ENCODE peak calls at places on chromosomes 13 and 19, in eight cellular contexts. E is lower lobe of right lung; V is brain microvascular endothelial cell; I is CD4-positive, CD25-positive, alpha-beta regulatory T cell; B is colonic mucosa; N is hepatocyte; L is Peyer's patch; Y is CD8-positive, alpha-beta memory T cell. O is an unnamed sample.
A peak's percentile ranks its signal among the peaks of the same experiment; 100 is the strongest.

GRCh38 chr19:16856091-16856490 is 26.9 kb downstream of the SIN3B start:
- DNase-seq in Y (no peak), N (no peak), V (no peak), I (no peak), L (no peak), E (no peak), B (no peak), O (no peak)

GRCh38 chr19:50209131-50209530 is 5.7 kb downstream of the MYH14 start:
- DNase-seq in I (no peak), L (peak; percentile 13), N (no peak), B (no peak), Y (no peak), V (no peak), E (no peak), O (no peak)

GRCh38 chr19:3285647-3286176 is 61.3 kb downstream of the CELF5 start:
- DNase-seq in E (no peak), Y (peak; percentile 57), B (no peak), N (no peak), I (peak; percentile 52), V (no peak), L (peak; percentile 64), O (no peak)

GRCh38 chr19:45515081-45515624 is 7.9 kb downstream of the VASP start:
- DNase-seq in N (no peak), V (no peak), B (peak; percentile 71), Y (no peak), L (peak; percentile 49), E (peak; percentile 78), I (no peak), O (no peak)

GRCh38 chr13:99303863-99304521 is 3.2 kb downstream of the GPR183 start:
- DNase-seq in E (no peak), B (no peak), Y (peak; percentile 34), L (no peak), V (no peak), N (no peak), I (no peak), O (no peak)

GRCh38 chr13:42215578-42216421 is 56.2 kb upstream of the AKAP11 start:
- DNase-seq in N (peak; percentile 55), Y (no peak), B (peak; percentile 21), L (no peak), I (no peak), V (peak; percentile 38), E (no peak), O (peak; percentile 35)

GRCh38 chr13:105848494-105848893 is 687.0 kb downstream of the EFNB2 start:
- DNase-seq in V (no peak), E (no peak), L (no peak), N (no peak), B (no peak), Y (no peak), I (no peak), O (no peak)

GRCh38 chr13:60275208-60275607 is 111.5 kb upstream of the DIAPH3 start:
- DNase-seq in N (no peak), Y (no peak), B (no peak), V (no peak), E (no peak), L (no peak), I (no peak), O (no peak)

GRCh38 chr13:103883152-103883551 is 816.9 kb upstream of the SLC10A2 start:
- DNase-seq in Y (no peak), N (peak; percentile 94), I (no peak), E (peak; percentile 82), B (peak; percentile 33), L (peak; percentile 59), V (peak; percentile 99), O (no peak)

GRCh38 chr13:99022953-99023352 is 45.1 kb upstream of the DOCK9 start:
- DNase-seq in L (no peak), V (no peak), N (no peak), I (no peak), E (no peak), Y (no peak), B (no peak), O (no peak)

GRCh38 chr19:42553292-42554045 is 25.2 kb upstream of the CEACAM1 start:
- DNase-seq in Y (no peak), V (peak; percentile 71), L (no peak), E (no peak), B (no peak), N (no peak), I (no peak), O (no peak)

GRCh38 chr13:98175823-98176222 is 1.2 kb downstream of the RNF113B start:
- DNase-seq in B (no peak), N (no peak), V (no peak), I (no peak), L (no peak), E (no peak), Y (no peak), O (no peak)

GRCh38 chr19:17576758-17577532 is 21.5 kb downstream of the COLGALT1 start:
- DNase-seq in I (no peak), Y (no peak), N (peak; percentile 73), E (peak; percentile 74), B (peak; percentile 87), L (peak; percentile 86), V (no peak), O (peak; percentile 28)

GRCh38 chr19:55447421-55448174 is 4.5 kb upstream of the SHISA7 start:
- DNase-seq in V (no peak), L (no peak), B (no peak), N (no peak), E (no peak), Y (no peak), I (no peak), O (no peak)

GRCh38 chr13:114063545-114064515 is 68.6 kb downstream of the RASA3 start:
- DNase-seq in Y (no peak), E (peak; percentile 85), V (no peak), B (no peak), N (no peak), I (no peak), L (no peak), O (no peak)

GRCh38 chr19:7911509-7912143 is 3.0 kb upstream of the TGFBR3L start:
- DNase-seq in I (no peak), N (no peak), V (no peak), B (no peak), L (no peak), E (peak; percentile 44), Y (no peak), O (no peak)

GRCh38 chr13:47008318-47008717 is 111.5 kb upstream of the HTR2A start:
- DNase-seq in V (no peak), E (no peak), I (no peak), Y (no peak), N (no peak), L (no peak), B (no peak), O (no peak)
- H3K4me3 ChIP-seq in V (no peak overlapping the region), E (no peak overlapping the region), I (no peak overlapping the region), Y (no peak overlapping the region), N (no peak overlapping the region), L (no peak overlapping the region), B (no peak overlapping the region), O (no peak overlapping the region)

GRCh38 chr13:51802601-51803000 is 1.4 kb downstream of the DHRS12 start:
- DNase-seq in Y (no peak), N (no peak), E (no peak), I (no peak), L (no peak), B (no peak), V (no peak), O (no peak)
- H3K4me3 ChIP-seq in Y (peak overlapping the region; percentile 68), N (no peak overlapping the region), E (peak overlapping the region; percentile 67), I (peak overlapping the region; percentile 86), L (peak overlapping the region; percentile 97), B (no peak overlapping the region), V (no peak overlapping the region), O (no peak overlapping the region)

GRCh38 chr13:46600943-46601311 is 48.0 kb downstream of the LRCH1 start:
- DNase-seq in V (no peak), Y (no peak), L (no peak), I (no peak), B (no peak), N (no peak), E (no peak), O (no peak)
- H3K4me3 ChIP-seq in V (no peak overlapping the region), Y (no peak overlapping the region), L (no peak overlapping the region), I (no peak overlapping the region), B (no peak overlapping the region), N (no peak overlapping the region), E (no peak overlapping the region), O (no peak overlapping the region)

DNA sequence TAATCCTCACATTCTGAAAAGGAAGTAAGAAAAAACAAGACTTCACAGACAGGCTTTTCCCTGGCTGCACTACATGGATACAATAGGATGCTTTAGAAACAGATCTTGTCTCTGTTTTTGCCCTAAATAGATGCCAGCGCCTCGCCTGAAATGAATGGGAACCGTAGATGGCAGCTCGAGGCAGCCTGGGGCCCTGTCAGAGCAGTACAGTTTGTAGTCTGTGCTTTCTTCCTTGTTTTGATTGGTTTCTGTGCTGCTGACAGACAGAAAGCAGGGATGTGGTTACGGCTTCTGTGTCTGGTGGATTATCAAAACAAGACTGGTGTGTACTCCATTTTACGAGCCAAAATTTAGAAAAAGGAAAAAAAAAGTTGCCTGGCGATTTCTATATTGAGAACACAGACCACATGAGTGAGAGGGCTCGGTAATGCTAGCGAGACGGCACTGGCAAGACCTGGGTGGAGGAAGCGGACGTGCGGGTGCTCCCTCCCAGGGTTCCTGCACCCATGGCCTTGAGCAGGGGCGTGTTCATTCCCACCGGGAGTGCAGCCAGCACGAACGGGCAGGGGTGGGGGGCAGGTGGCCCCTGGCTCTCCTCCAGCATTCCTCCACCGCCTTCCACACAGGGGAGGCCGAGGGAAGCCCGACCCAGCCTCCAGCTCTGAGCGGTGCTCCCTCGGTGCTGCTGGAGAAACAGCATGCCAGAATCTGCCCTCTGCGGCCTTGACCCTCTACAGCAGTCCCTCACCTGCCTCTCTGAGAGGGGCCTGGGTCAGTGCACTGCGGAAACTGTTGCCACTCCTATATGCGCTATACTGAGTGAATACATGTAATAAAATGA is 37.5 kb upstream of the C1QTNF9 start:
- DNase-seq in E (peak; percentile 79), Y (peak; percentile 52), I (peak; percentile 64), B (peak; percentile 78), V (peak; percentile 78), N (peak; percentile 44), L (peak; percentile 80), O (peak; percentile 88)
- H3K4me3 ChIP-seq in E (peak overlapping the region; percentile 52), Y (peak overlapping the region; percentile 48), I (peak overlapping the region; percentile 92), B (peak overlapping the region; percentile 28), V (peak overlapping the region; percentile 53), N (no peak overlapping the region), L (peak overlapping the region; percentile 33), O (peak overlapping the region; percentile 51)

GRCh38 chr19:35959040-35959967 is 23.1 kb downstream of the LRFN3 start:
- DNase-seq in Y (peak; percentile 74), B (no peak), I (peak; percentile 75), N (peak; percentile 33), E (peak; percentile 83), L (no peak), V (no peak), O (no peak)
- H3K4me3 ChIP-seq in Y (peak overlapping the region; percentile 36), B (peak overlapping the region; percentile 23), I (peak overlapping the region; percentile 60), N (no peak overlapping the region), E (peak overlapping the region; percentile 36), L (peak overlapping the region; percentile 34), V (no peak overlapping the region), O (no peak overlapping the region)

O was measured in Jurkat, Clone E6-1.